ENCODE peak calls at places on chromosomes 2 and 18, in eight cellular contexts. One of them, this sample, is unnamed.

GRCh38 chr2:5991305-5991968 is 299.3 kb downstream of the SOX11 start:
- DNase-seq in heart right ventricle: no peak
- DNase-seq in COR-L47: no peak
- DNase-seq in occipital lobe: no peak
- DNase-seq in NCI-H2227 treated with DMSO at 0.1 percent for 48 hours: no peak
- DNase-seq in naive thymus-derived CD4-positive, alpha-beta T cell: no peak
- DNase-seq in AG04450: no peak
- DNase-seq in NCI-H1092: no peak
- DNase-seq in this sample: no peak

GRCh38 chr2:177338177-177338721 is 54.3 kb upstream of the AGPS start:
- DNase-seq in heart right ventricle: no peak
- DNase-seq in COR-L47: no peak
- DNase-seq in occipital lobe: no peak
- DNase-seq in NCI-H2227 treated with DMSO at 0.1 percent for 48 hours: no peak
- DNase-seq in naive thymus-derived CD4-positive, alpha-beta T cell: no peak
- DNase-seq in AG04450: no peak
- DNase-seq in NCI-H1092: no peak
- DNase-seq in this sample: no peak

GRCh38 chr2:68832161-68832869 is 38.9 kb downstream of the BMP10 start:
- DNase-seq in heart right ventricle: peak; percentile 78
- DNase-seq in COR-L47: no peak
- DNase-seq in occipital lobe: no peak
- DNase-seq in NCI-H2227 treated with DMSO at 0.1 percent for 48 hours: no peak
- DNase-seq in naive thymus-derived CD4-positive, alpha-beta T cell: no peak
- DNase-seq in AG04450: no peak
- DNase-seq in NCI-H1092: no peak
- DNase-seq in this sample: no peak

GRCh38 chr18:79898952-79899608 is 52.4 kb downstream of the SLC66A2 start:
- DNase-seq in heart right ventricle: no peak
- DNase-seq in COR-L47: no peak
- DNase-seq in occipital lobe: no peak
- DNase-seq in NCI-H2227 treated with DMSO at 0.1 percent for 48 hours: no peak
- DNase-seq in naive thymus-derived CD4-positive, alpha-beta T cell: no peak
- DNase-seq in AG04450: no peak
- DNase-seq in NCI-H1092: no peak
- DNase-seq in this sample: no peak

GRCh38 chr2:33238111-33238510 is 238.3 kb upstream of the RASGRP3 start:
- DNase-seq in heart right ventricle: no peak
- DNase-seq in COR-L47: no peak
- DNase-seq in occipital lobe: no peak
- DNase-seq in NCI-H2227 treated with DMSO at 0.1 percent for 48 hours: no peak
- DNase-seq in naive thymus-derived CD4-positive, alpha-beta T cell: no peak
- DNase-seq in AG04450: no peak
- DNase-seq in NCI-H1092: no peak
- DNase-seq in this sample: no peak

GRCh38 chr18:33052886-33053285 is 280.1 kb upstream of the KLHL14 start:
- DNase-seq in heart right ventricle: no peak
- DNase-seq in COR-L47: no peak
- DNase-seq in occipital lobe: no peak
- DNase-seq in NCI-H2227 treated with DMSO at 0.1 percent for 48 hours: no peak
- DNase-seq in naive thymus-derived CD4-positive, alpha-beta T cell: no peak
- DNase-seq in AG04450: no peak
- DNase-seq in NCI-H1092: peak; percentile 4
- DNase-seq in this sample: no peak

GRCh38 chr2:64133828-64134227 is 10.4 kb downstream of the PELI1 start:
- DNase-seq in heart right ventricle: no peak
- DNase-seq in COR-L47: no peak
- DNase-seq in occipital lobe: no peak
- DNase-seq in NCI-H2227 treated with DMSO at 0.1 percent for 48 hours: no peak
- DNase-seq in naive thymus-derived CD4-positive, alpha-beta T cell: no peak
- DNase-seq in AG04450: peak; percentile 20
- DNase-seq in NCI-H1092: no peak
- DNase-seq in this sample: no peak

GRCh38 chr2:38750793-38751042 is 443 bp downstream of the SRSF7 start:
- DNase-seq in heart right ventricle: peak; percentile 70
- DNase-seq in COR-L47: peak; percentile 46
- DNase-seq in occipital lobe: peak; percentile 49
- DNase-seq in NCI-H2227 treated with DMSO at 0.1 percent for 48 hours: peak; percentile 84
- DNase-seq in naive thymus-derived CD4-positive, alpha-beta T cell: no peak
- DNase-seq in AG04450: no peak
- DNase-seq in NCI-H1092: peak; percentile 24
- DNase-seq in this sample: no peak

GRCh38 chr2:102076512-102076911 is 66.0 kb upstream of the IL1R1 start:
- DNase-seq in heart right ventricle: no peak
- DNase-seq in COR-L47: no peak
- DNase-seq in occipital lobe: no peak
- DNase-seq in NCI-H2227 treated with DMSO at 0.1 percent for 48 hours: no peak
- DNase-seq in naive thymus-derived CD4-positive, alpha-beta T cell: no peak
- DNase-seq in AG04450: no peak
- DNase-seq in NCI-H1092: no peak
- DNase-seq in this sample: no peak

GRCh38 chr2:71544919-71545571 is 91.7 kb downstream of the DYSF start:
- DNase-seq in heart right ventricle: peak; percentile 53
- DNase-seq in COR-L47: no peak
- DNase-seq in occipital lobe: no peak
- DNase-seq in NCI-H2227 treated with DMSO at 0.1 percent for 48 hours: no peak
- DNase-seq in naive thymus-derived CD4-positive, alpha-beta T cell: no peak
- DNase-seq in AG04450: no peak
- DNase-seq in NCI-H1092: no peak
- DNase-seq in this sample: no peak

GRCh38 chr18:64474279-64474678 is 325.4 kb upstream of the LINC00305 start:
- DNase-seq in heart right ventricle: no peak
- DNase-seq in COR-L47: no peak
- DNase-seq in occipital lobe: no peak
- DNase-seq in NCI-H2227 treated with DMSO at 0.1 percent for 48 hours: no peak
- DNase-seq in naive thymus-derived CD4-positive, alpha-beta T cell: no peak
- DNase-seq in AG04450: no peak
- DNase-seq in NCI-H1092: no peak
- DNase-seq in this sample: no peak

GRCh38 chr2:43152711-43153627 is 73.4 kb downstream of the ZFP36L2 start:
- DNase-seq in heart right ventricle: no peak
- DNase-seq in COR-L47: no peak
- DNase-seq in occipital lobe: no peak
- DNase-seq in NCI-H2227 treated with DMSO at 0.1 percent for 48 hours: no peak
- DNase-seq in naive thymus-derived CD4-positive, alpha-beta T cell: no peak
- DNase-seq in AG04450: no peak
- DNase-seq in NCI-H1092: no peak
- DNase-seq in this sample: no peak

GRCh38 chr2:234288974-234289455 is 207.9 kb downstream of the ARL4C start:
- DNase-seq in heart right ventricle: peak; percentile 71
- DNase-seq in COR-L47: no peak
- DNase-seq in occipital lobe: no peak
- DNase-seq in NCI-H2227 treated with DMSO at 0.1 percent for 48 hours: no peak
- DNase-seq in naive thymus-derived CD4-positive, alpha-beta T cell: peak; percentile 74
- DNase-seq in AG04450: no peak
- DNase-seq in NCI-H1092: peak; percentile 10
- DNase-seq in this sample: peak; percentile 60

GRCh38 chr2:73969356-73969755 is 15.4 kb upstream of the TET3 start:
- DNase-seq in heart right ventricle: no peak
- DNase-seq in COR-L47: no peak
- DNase-seq in occipital lobe: no peak
- DNase-seq in NCI-H2227 treated with DMSO at 0.1 percent for 48 hours: no peak
- DNase-seq in naive thymus-derived CD4-positive, alpha-beta T cell: no peak
- DNase-seq in AG04450: no peak
- DNase-seq in NCI-H1092: no peak
- DNase-seq in this sample: no peak

GRCh38 chr2:173311844-173312606 is 42.6 kb upstream of the CDCA7 start:
- DNase-seq in heart right ventricle: no peak
- DNase-seq in COR-L47: no peak
- DNase-seq in occipital lobe: no peak
- DNase-seq in NCI-H2227 treated with DMSO at 0.1 percent for 48 hours: no peak
- DNase-seq in naive thymus-derived CD4-positive, alpha-beta T cell: no peak
- DNase-seq in AG04450: no peak
- DNase-seq in NCI-H1092: no peak
- DNase-seq in this sample: no peak

GRCh38 chr2:170685591-170685990 is 29.5 kb upstream of the SP5 start:
- DNase-seq in heart right ventricle: no peak
- DNase-seq in COR-L47: no peak
- DNase-seq in occipital lobe: no peak
- DNase-seq in NCI-H2227 treated with DMSO at 0.1 percent for 48 hours: no peak
- DNase-seq in naive thymus-derived CD4-positive, alpha-beta T cell: no peak
- DNase-seq in AG04450: no peak
- DNase-seq in NCI-H1092: no peak
- DNase-seq in this sample: no peak